ENCODE peak calls at places on chromosomes 1 and 21, in eight cellular contexts. L is K562, E is mammary epithelial cell, V is fibroblast of lung, Y is uterus, X is tibial artery, R is colonic mucosa, Q is breast epithelium. N is an unnamed sample. For H3K4me1, the result is how much of the 10 kb centered on the place peaks cover.

GRCh38 chr1:2113620-2114135 is 63.5 kb downstream of the PRKCZ start:
- DNase-seq in V (no peak), E (no peak), L (no peak), Q (no peak), R (no peak), Y (no peak), X (no peak), N (peak)

GRCh38 chr21:44539991-44540666 is at the start of gene KRTAP10-1:
- DNase-seq in E (no peak), Y (no peak), R (no peak), L (no peak), Q (no peak), X (no peak), V (no peak), N (no peak)

GRCh38 chr21:45505416-45506021 is 36.7 kb downstream of the SLC19A1 start:
- DNase-seq in E (no peak), X (peak), R (no peak), V (no peak), L (no peak), Q (no peak), Y (no peak), N (peak)

GRCh38 chr1:245685111-245685810 is 530.5 kb downstream of the KIF26B start:
- DNase-seq in L (no peak), Y (no peak), Q (no peak), X (no peak), R (no peak), E (no peak), V (no peak), N (no peak)

GRCh38 chr1:110339427-110340206 is 440 bp downstream of the RBM15 start:
- DNase-seq in R (peak), X (no peak), V (peak), Y (no peak), E (no peak), Q (peak), L (peak), N (no peak)

GRCh38 chr1:204649756-204650155 is 35.8 kb downstream of the LRRN2 start:
- DNase-seq in Q (no peak), R (peak), V (no peak), E (no peak), X (peak), L (no peak), Y (no peak), N (no peak)

GRCh38 chr1:42340898-42341297 is 5.9 kb upstream of the FOXJ3 start:
- DNase-seq in E (no peak), Q (no peak), L (no peak), V (no peak), Y (no peak), X (no peak), R (no peak), N (no peak)

GRCh38 chr1:84253041-84253440 is 48.5 kb upstream of the SAMD13 start:
- DNase-seq in Y (no peak), L (no peak), X (no peak), E (no peak), V (peak), R (no peak), Q (no peak), N (no peak)

GRCh38 chr1:101474039-101474665 is 237.3 kb downstream of the S1PR1 start:
- DNase-seq in E (peak), V (no peak), X (no peak), Y (no peak), L (peak), R (no peak), Q (no peak), N (no peak)

GRCh38 chr1:56080123-56080522 is 499.2 kb downstream of the PLPP3 start:
- DNase-seq in E (no peak), Y (no peak), X (no peak), L (no peak), Q (no peak), R (no peak), V (no peak), N (no peak)

GRCh38 chr1:53891021-53891420 is 1.4 kb upstream of the YIPF1 start:
- DNase-seq in Q (no peak), V (no peak), X (no peak), L (peak), E (no peak), R (no peak), Y (no peak), N (no peak)

GRCh38 chr1:2608434-2609055 is 22.0 kb downstream of the PRXL2B start:
- DNase-seq in Y (no peak), E (no peak), R (no peak), L (no peak), V (no peak), Q (no peak), X (no peak), N (no peak)

GRCh38 chr21:35658242-35658641 is 402.1 kb downstream of the SETD4 start:
- DNase-seq in R (no peak), V (peak), E (peak), L (no peak), Q (no peak), X (no peak), Y (no peak), N (no peak)

GRCh38 chr1:79657916-79658662 is 651.6 kb upstream of the ADGRL4 start:
- DNase-seq in V (no peak), R (no peak), Y (no peak), X (no peak), Q (no peak), L (no peak), E (no peak), N (no peak)

GRCh38 chr1:23417570-23417969 is 7.0 kb downstream of the TCEA3 start:
- DNase-seq in V (no peak), X (no peak), Y (no peak), E (no peak), R (peak), L (peak), Q (no peak), N (no peak)

GRCh38 chr1:18957532-18958295 is 1.2 kb upstream of the IFFO2 start:
- DNase-seq in Q (no peak), R (no peak), L (no peak), V (peak), E (peak), Y (no peak), X (peak), N (no peak)

GRCh38 chr1:23617019-23617418 is 57.7 kb upstream of the ID3 start:
- DNase-seq in V (no peak), L (no peak), Q (no peak), R (no peak), Y (no peak), E (no peak), X (no peak), N (no peak)

GRCh38 chr21:34989337-34990151 is 59.6 kb downstream of the RUNX1 start:
- DNase-seq in V (peak), R (no peak), X (no peak), L (no peak), Q (no peak), Y (no peak), E (peak), N (no peak)

GRCh38 chr1:172383541-172383940 is 36.9 kb upstream of the C1orf105 start:
- DNase-seq in V (peak), R (no peak), Q (no peak), Y (no peak), L (no peak), E (no peak), X (no peak), N (no peak)

GRCh38 chr1:204941415-204942338 is 71.0 kb downstream of the NFASC start:
- DNase-seq in Y (peak), L (peak), V (peak), Q (peak), R (peak), X (no peak), E (peak), N (no peak)

GRCh38 chr1:155026588-155026987 is 7.0 kb downstream of the DCST2 start:
- DNase-seq in Y (no peak), E (no peak), L (no peak), X (no peak), V (no peak), Q (no peak), R (no peak), N (peak)

GRCh38 chr1:69109276-69109675 is 458.4 kb upstream of the LRRC7 start:
- DNase-seq in L (no peak), Y (no peak), X (no peak), V (peak), R (no peak), E (peak), Q (no peak), N (no peak)

GRCh38 chr1:31931241-31932225 is 6.6 kb downstream of the PTP4A2 start:
- DNase-seq in L (no peak), X (no peak), V (peak), R (no peak), Q (no peak), E (peak), Y (no peak), N (no peak)

GRCh38 chr1:1597275-1597930 is 2.5 kb downstream of the FNDC10 start:
- DNase-seq in Q (no peak), E (no peak), L (peak), Y (no peak), X (no peak), V (no peak), R (no peak), N (no peak)

GRCh38 chr1:31614538-31615005 is 2.9 kb upstream of the HCRTR1 start:
- DNase-seq in E (no peak), X (peak), L (no peak), R (no peak), V (no peak), Y (no peak), Q (peak), N (peak)

GRCh38 chr1:53076721-53077598 is 14.9 kb downstream of the PODN start:
- DNase-seq in E (no peak), Y (no peak), V (no peak), X (peak), R (no peak), Q (peak), L (no peak), N (peak)

GRCh38 chr1:8962812-8963669 is 17.4 kb downstream of the CA6 start:
- DNase-seq in Y (no peak), X (no peak), E (no peak), R (peak), L (peak), Q (no peak), V (no peak), N (no peak)

GRCh38 chr21:36678538-36678937 is 20.4 kb upstream of the SIM2 start:
- DNase-seq in R (no peak), X (no peak), V (no peak), E (no peak), L (no peak), Y (no peak), Q (no peak), N (no peak)

GRCh38 chr1:200640373-200641174 is 20.0 kb upstream of the KIF14 start:
- DNase-seq in Q (no peak), R (no peak), E (no peak), Y (no peak), X (no peak), L (peak), V (peak), N (no peak)

GRCh38 chr1:54989473-54989872 is 9.0 kb downstream of the TMEM61 start:
- DNase-seq in R (peak), V (no peak), E (no peak), Y (no peak), X (no peak), Q (no peak), L (no peak), N (peak)

GRCh38 chr1:205510308-205510950 is 6.0 kb downstream of the CDK18 start:
- DNase-seq in Y (no peak), V (no peak), Q (no peak), R (no peak), X (no peak), L (no peak), E (no peak), N (no peak)

GRCh38 chr1:210218047-210218446 is 14.5 kb upstream of the SERTAD4 start:
- DNase-seq in L (no peak), Y (no peak), V (peak), E (no peak), R (no peak), Q (no peak), X (no peak), N (no peak)

GRCh38 chr1:148379170-148379500 is 104.0 kb downstream of the PPIAL4G start:
- DNase-seq in Q (no peak), X (no peak), V (no peak), R (no peak), L (no peak), E (no peak), Y (no peak), N (no peak)

GRCh38 chr1:43293896-43294760 is 6.7 kb upstream of the TIE1 start:
- DNase-seq in Q (no peak), V (peak), E (peak), R (peak), Y (no peak), X (no peak), L (no peak), N (no peak)

GRCh38 chr21:30620080-30620479 is 347 bp upstream of the KRTAP20-4 start:
- DNase-seq in R (no peak), Q (no peak), X (no peak), V (no peak), E (no peak), L (no peak), Y (no peak), N (no peak)
- H3K4me3 ChIP-seq in R (no peak), Q (no peak), X (no peak), V (no peak), E (no peak), L (no peak), Y (no peak), N (no peak)

DNA sequence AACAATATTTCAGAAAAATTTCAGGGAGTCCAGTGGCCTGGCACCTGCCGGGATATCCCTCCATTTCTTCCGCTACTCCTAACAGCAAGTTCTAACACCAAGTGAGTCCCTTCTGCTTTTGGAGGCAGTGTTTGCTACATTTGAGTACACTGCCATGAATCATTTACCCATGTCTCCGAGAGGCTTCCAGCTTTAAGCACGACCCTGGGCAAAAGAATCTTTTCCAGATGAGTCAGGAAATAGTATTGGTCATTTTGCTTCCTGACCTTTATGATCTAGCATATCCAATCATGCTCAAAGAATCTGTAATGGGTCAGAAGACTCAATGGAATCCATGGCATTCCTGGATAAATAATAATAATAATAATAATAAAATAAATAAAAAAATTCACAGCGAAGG is 60.7 kb upstream of the FMN2 start:
- DNase-seq in V (peak), E (peak), Q (no peak), X (no peak), Y (no peak), R (no peak), L (no peak), N (no peak)
- TF ChIP-seq CTCF in V (no peak), E (no peak), Q (no peak), X (no peak), Y (no peak), R (no peak), L (no peak), N (no peak)

DNA sequence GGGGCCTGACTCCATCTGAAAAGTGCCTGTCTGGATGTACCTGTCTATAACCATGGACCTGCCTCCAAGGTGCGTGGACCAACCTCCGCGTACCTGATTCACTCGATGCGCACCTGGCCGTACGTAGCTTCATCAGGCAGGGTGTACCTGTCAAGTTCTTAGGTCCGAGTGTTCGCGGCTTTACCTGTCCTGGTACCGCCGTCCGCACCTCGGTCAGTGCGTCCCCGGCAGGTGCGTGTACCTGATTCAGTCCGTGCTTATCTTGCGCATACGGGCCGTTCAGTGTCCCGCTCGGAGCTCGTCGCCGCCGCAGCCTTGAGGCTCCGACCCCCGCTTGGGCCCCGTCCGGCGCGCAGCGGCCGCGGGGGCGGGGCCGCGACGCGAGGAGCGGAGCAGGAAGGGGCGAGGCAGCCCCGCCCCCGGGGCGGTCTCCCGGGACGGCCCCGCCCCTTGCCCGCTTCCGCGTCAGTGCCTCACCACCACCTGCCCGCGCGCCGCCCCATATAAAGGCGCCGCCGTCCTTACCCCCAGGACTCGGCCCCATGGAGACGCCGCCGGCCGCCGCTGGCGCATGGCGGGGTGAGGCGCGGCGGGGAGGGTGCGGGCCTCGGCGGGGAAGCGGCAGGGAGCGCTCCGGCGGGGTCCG is at the start of gene ZC3H12A:
- DNase-seq in Y (peak), R (peak), X (peak), E (peak), V (peak), Q (peak), L (peak), N (peak)
- H3K4me1 ChIP-seq in Y (under half), R (under half), X (half or more), E (half or more), V (under half), Q (under half), L (half or more), N (under half)

GRCh38 chr1:163161841-163162240 is 40.9 kb downstream of the RGS5 start:
- DNase-seq in L (no peak), X (no peak), R (no peak), V (no peak), Q (no peak), Y (no peak), E (no peak), N (no peak)
- H3K4me3 ChIP-seq in L (no peak), X (no peak), R (no peak), V (no peak), Q (no peak), Y (no peak), E (no peak), N (no peak)

DNA sequence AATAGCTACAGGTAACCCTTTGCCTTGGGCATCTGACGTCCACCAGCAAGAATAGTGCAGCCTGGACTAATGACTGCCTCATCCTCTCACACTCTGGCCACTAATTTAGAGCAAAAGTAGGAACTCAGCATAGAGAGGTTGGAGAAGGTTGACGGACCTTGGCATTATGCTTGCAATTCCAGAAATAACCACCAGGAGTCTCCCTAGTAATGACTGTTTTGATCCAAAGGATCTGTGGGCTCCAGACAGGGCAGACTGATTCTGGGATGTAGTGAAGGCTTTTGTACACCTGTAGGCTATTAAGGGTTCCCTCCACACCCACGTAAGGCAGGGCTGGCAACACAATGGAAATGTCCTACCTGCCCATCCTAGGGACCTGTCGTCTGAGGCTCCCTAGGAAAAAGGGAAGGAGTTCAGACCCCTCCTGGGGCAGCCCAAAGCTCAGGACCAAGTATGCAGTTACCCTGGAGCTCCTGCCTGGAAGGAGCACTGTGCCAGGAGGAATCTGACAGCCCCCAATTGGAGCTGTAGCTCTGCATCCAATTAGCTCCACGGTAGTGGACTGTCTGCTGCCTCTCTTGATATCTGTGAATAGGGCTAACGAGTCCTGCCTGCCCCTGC is 91.0 kb upstream of the TMEM51 start:
- DNase-seq in Q (no peak), L (peak), R (peak), X (no peak), Y (no peak), E (no peak), V (no peak), N (no peak)
- TF ChIP-seq CTCF in Q (peak), L (peak), R (peak), X (peak), Y (no peak), E (peak), V (peak), N (peak)

GRCh38 chr1:165896277-165896676 is 68.9 kb downstream of the UCK2 start:
- DNase-seq in Y (no peak), X (peak), V (peak), L (no peak), Q (no peak), R (no peak), E (peak), N (no peak)

GRCh38 chr1:165895451-165895871 is 68.0 kb downstream of the UCK2 start:
- DNase-seq in V (peak), R (no peak), L (no peak), E (no peak), Y (no peak), Q (no peak), X (no peak), N (no peak)

GRCh38 chr1:165893507-165893906 is 66.1 kb downstream of the UCK2 start:
- DNase-seq in V (no peak), R (no peak), L (no peak), Q (no peak), X (no peak), Y (no peak), E (no peak), N (no peak)

GRCh38 chr1:165892935-165893334 is 65.5 kb downstream of the UCK2 start:
- DNase-seq in Y (no peak), R (no peak), X (no peak), Q (no peak), V (no peak), L (no peak), E (no peak), N (no peak)

DNA sequence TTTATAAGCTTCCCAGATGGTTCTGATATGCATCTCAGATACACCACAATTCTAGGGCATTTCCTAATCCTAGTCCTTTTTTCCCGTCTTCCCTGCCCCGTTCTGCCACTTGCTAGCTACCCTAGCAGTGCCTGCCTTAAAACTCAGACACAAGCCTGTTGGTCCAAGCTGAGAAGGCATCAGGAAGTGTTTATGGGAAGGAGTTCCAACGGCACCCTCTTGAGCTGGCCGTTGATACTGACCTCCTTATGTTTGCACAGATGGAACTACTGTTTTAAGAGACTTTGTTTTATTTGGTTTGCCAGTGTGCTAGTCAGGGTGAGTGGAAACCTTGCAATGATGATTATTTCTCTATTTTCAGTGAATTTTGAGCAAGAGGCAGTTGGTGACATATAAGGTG is 67.2 kb downstream of the UCK2 start:
- DNase-seq in X (no peak), Q (no peak), L (no peak), E (no peak), V (peak), R (no peak), Y (no peak), N (no peak)
- H3K4me1 ChIP-seq in X (under half), Q (under half), L (under half), E (under half), V (under half), R (under half), Y (under half), N (under half)

DNA sequence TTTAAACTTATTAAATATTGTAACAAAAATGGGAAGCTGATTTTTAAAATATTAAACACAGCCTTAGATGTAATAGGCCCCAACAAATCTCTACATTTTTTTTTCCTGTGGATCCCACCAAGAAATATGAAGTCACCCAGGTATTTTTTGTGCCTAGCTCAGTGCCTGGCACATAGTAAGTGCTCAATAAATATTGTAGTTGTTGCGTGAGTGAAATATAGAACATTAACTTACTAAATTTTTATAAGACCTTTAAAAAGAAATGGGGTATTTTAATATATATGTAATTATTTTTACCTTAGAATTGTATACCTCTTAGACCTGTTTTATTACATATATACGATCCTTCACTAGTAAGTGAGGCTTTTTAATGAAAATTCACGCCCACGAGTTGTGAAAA is 569 bp upstream of the DNAH14 start:
- DNase-seq in L (no peak), V (no peak), X (no peak), Y (no peak), E (no peak), R (no peak), Q (no peak), N (no peak)
- H3K4me3 ChIP-seq in L (peak), V (peak), X (no peak), Y (no peak), E (peak), R (peak), Q (peak), N (peak)